ENCODE peak calls at places on chromosomes 16 and 17, in four cellular contexts. Z, N, S and T are unnamed samples.

GRCh38 chr16:88883117-88883895 is 16.8 kb upstream of the PABPN1L start:
- DNase-seq in N (no peak), Z (no peak), S (no peak), T (no peak)

GRCh38 chr17:81034779-81035388 is at the start of gene BAIAP2:
- DNase-seq in Z (peak; percentile 88), S (peak; percentile 99), N (no peak), T (peak; percentile 64)

GRCh38 chr16:84741351-84741791 is 41.6 kb downstream of the USP10 start:
- DNase-seq in N (no peak), Z (no peak), S (no peak), T (no peak)

GRCh38 chr17:72931635-72932034 is 160.9 kb downstream of the SLC39A11 start:
- DNase-seq in S (no peak), N (peak; percentile 97), Z (no peak), T (no peak)

GRCh38 chr17:41992576-41992975 is 24.7 kb downstream of the DNAJC7 start:
- DNase-seq in S (peak; percentile 94), N (no peak), Z (no peak), T (no peak)

GRCh38 chr17:75365009-75365930 is 40.2 kb downstream of the GRB2 start:
- DNase-seq in S (peak; percentile 86), N (no peak), Z (no peak), T (no peak)

GRCh38 chr16:71623597-71623996 is 2.4 kb upstream of the MARVELD3 start:
- DNase-seq in S (peak; percentile 1), N (no peak), Z (no peak), T (no peak)

GRCh38 chr17:40526668-40527067 is 25.2 kb upstream of the TNS4 start:
- DNase-seq in N (no peak), S (no peak), Z (no peak), T (no peak)

GRCh38 chr17:45873728-45874127 is 20.6 kb upstream of the MAPT start:
- DNase-seq in S (peak; percentile 40), Z (no peak), N (no peak), T (no peak)

GRCh38 chr17:18076941-18077340 is 10.8 kb upstream of the DRG2 start:
- DNase-seq in Z (no peak), N (no peak), S (peak; percentile 39), T (no peak)

GRCh38 chr17:74417178-74418045 is 14.5 kb upstream of the GPRC5C start:
- DNase-seq in N (peak; percentile 87), S (no peak), Z (no peak), T (no peak)